ENCODE peak calls at places on chromosomes 4 and X, in nine cellular contexts. U, J, S, W, D, O, K, Y and H are unnamed samples.
A peak's percentile ranks its signal among the peaks of the same experiment; 100 is the strongest.

GRCh38 chr4:47465008-47465407 is 1.5 kb upstream of the COMMD8 start:
- DNase-seq in U (no peak), J (no peak), S (no peak), W (no peak), D (no peak), O (no peak), K (no peak), Y (no peak), H (no peak)

GRCh38 chr4:145299380-145300076 is 119.1 kb upstream of the OTUD4 start:
- DNase-seq in U (no peak), J (peak; percentile 98), S (no peak), W (no peak), D (no peak), O (no peak), K (no peak), Y (peak; percentile 64), H (no peak)

GRCh38 chr4:1754336-1754735 is 33.0 kb downstream of the TACC3 start:
- DNase-seq in U (no peak), J (no peak), S (no peak), W (no peak), D (no peak), O (no peak), K (no peak), Y (no peak), H (no peak)

GRCh38 chr4:30828290-30828926 is 108.2 kb downstream of the PCDH7 start:
- DNase-seq in U (no peak), J (no peak), S (no peak), W (no peak), D (no peak), O (no peak), K (no peak), Y (no peak), H (no peak)

GRCh38 chrX:4265036-4265435 is 551.6 kb upstream of the PRKX start:
- DNase-seq in U (no peak), J (no peak), S (no peak), W (no peak), D (no peak), O (no peak), K (no peak), Y (no peak), H (no peak)

GRCh38 chrX:78165425-78165824 is 26.0 kb upstream of the TAF9B start:
- DNase-seq in U (no peak), J (no peak), S (no peak), W (no peak), D (no peak), O (no peak), K (no peak), Y (no peak), H (no peak)

GRCh38 chrX:40300286-40300890 is 202.6 kb upstream of the BCOR start:
- DNase-seq in U (no peak), J (no peak), S (no peak), W (no peak), D (no peak), O (no peak), K (no peak), Y (no peak), H (no peak)

GRCh38 chr4:92387459-92388069 is 83.8 kb downstream of the GRID2 start:
- DNase-seq in U (no peak), J (peak; percentile 59), S (peak; percentile 14), W (no peak), D (peak; percentile 31), O (no peak), K (no peak), Y (no peak), H (no peak)

GRCh38 chrX:130694983-130695382 is 208.0 kb downstream of the ENOX2 start:
- DNase-seq in U (no peak), J (no peak), S (no peak), W (no peak), D (no peak), O (no peak), K (no peak), Y (no peak), H (no peak)

GRCh38 chr4:183987529-183987946 is 82.4 kb downstream of the STOX2 start:
- DNase-seq in U (peak; percentile 86), J (peak; percentile 94), S (peak; percentile 48), W (no peak), D (peak; percentile 60), O (peak; percentile 83), K (no peak), Y (no peak), H (peak; percentile 90)

GRCh38 chr4:183987987-183988392 is 82.9 kb downstream of the STOX2 start:
- DNase-seq in U (peak; percentile 77), J (peak; percentile 95), S (peak; percentile 25), W (no peak), D (peak; percentile 83), O (no peak), K (no peak), Y (no peak), H (peak; percentile 74)

GRCh38 chr4:183989931-183990330 is 84.8 kb downstream of the STOX2 start:
- DNase-seq in U (no peak), J (no peak), S (no peak), W (no peak), D (no peak), O (no peak), K (no peak), Y (no peak), H (no peak)

GRCh38 chr4:183989471-183989870 is 84.4 kb downstream of the STOX2 start:
- DNase-seq in U (no peak), J (peak; percentile 31), S (no peak), W (no peak), D (no peak), O (no peak), K (no peak), Y (no peak), H (no peak)

DNA sequence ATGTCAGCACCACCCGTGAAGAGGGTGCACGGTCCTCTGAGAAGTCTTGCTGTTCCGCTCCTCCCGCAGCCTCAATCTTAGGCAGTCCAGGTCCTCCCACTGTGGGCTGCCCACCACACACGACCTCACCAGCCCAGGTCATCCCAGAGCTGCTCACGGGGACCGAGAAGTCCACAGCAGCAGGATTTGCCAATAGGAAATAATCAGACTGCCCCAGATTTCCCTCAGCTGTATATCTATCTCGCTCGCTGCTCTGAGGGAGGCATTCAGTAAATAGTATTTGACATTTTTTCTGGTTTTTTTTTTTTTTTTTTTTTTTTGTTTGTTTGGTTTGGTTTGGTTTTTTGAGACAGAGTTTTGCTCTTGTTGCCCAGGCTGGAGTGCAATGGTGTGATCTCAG is 83.8 kb downstream of the STOX2 start:
- DNase-seq in U (no peak), J (no peak), S (no peak), W (no peak), D (no peak), O (no peak), K (no peak), Y (no peak), H (no peak)
- H3K4me3 ChIP-seq in U (peak overlapping the region; percentile 59), J (no peak overlapping the region), S (no peak overlapping the region), W (no peak overlapping the region), D (peak overlapping the region; percentile 7), O (no peak overlapping the region), K (no peak overlapping the region), Y (no peak overlapping the region), H (no peak overlapping the region)

GRCh38 chr4:83851261-83852084 is 315.6 kb downstream of the GPAT3 start:
- DNase-seq in U (no peak), J (peak; percentile 60), S (no peak), W (no peak), D (no peak), O (no peak), K (no peak), Y (no peak), H (no peak)
- H3K27ac ChIP-seq in U (no peak overlapping the region), J (peak overlapping the region; percentile 82), S (no peak overlapping the region), W (no peak overlapping the region), D (no peak overlapping the region), O (no peak overlapping the region), K (no peak overlapping the region), Y (no peak overlapping the region), H (no peak overlapping the region)

DNA sequence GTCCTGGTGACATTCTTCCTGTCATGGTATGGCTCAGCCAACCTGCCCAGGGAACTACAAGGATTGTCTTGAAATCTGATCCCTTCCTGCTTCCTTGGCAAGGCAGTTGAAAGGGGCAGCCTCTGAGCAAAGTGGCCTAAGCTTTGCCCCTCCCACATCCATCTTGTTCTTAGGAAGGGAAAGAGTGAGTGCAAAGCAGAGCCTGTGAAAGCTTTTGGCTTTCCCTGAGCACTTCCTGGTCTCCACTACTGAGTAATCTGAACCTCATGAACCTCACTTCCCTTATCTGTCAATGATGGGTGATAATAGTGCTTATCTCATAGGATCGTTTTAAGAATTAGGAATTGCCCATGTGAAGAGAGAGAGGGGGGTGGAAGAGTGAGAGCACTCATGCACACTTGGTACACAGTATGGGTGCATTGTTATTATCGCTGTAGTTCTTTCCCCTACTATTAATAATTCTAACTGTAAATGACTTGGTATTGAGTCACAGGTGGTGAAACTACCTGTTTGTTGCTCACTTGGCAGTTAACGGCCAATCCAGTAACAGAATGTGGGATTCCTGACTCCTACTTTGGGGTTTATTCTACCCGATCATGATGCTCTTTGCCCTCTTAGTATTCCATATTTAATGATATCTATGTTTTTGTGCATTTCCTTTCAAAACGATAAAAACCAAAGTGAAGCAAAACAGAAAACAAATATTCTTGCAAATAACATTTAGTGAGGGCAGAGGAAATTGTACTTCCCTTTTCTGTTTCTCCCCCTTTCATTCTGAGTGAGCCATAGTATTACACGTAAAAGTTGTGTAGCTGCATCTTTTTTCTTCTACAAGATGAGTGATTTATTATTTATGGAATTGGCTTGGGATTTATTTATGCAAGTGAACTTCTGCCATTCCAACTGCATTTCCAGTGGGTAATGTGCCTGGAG is 109.6 kb downstream of the AFF2 start:
- DNase-seq in U (no peak), J (no peak), S (no peak), W (no peak), D (peak; percentile 9), O (no peak), K (no peak), Y (no peak), H (no peak)
- H3K4me3 ChIP-seq in U (no peak overlapping the region), J (no peak overlapping the region), S (no peak overlapping the region), W (no peak overlapping the region), D (no peak overlapping the region), O (no peak overlapping the region), K (no peak overlapping the region), Y (no peak overlapping the region), H (no peak overlapping the region)

GRCh38 chr4:139082750-139083532 is 67.4 kb downstream of the NOCT start:
- DNase-seq in U (peak; percentile 96), J (peak; percentile 98), S (peak; percentile 96), W (peak; percentile 90), D (peak; percentile 93), O (peak; percentile 96), K (peak; percentile 98), Y (peak; percentile 86), H (peak; percentile 96)

GRCh38 chr4:139084425-139085093 is 69.0 kb downstream of the NOCT start:
- DNase-seq in U (no peak), J (no peak), S (no peak), W (no peak), D (no peak), O (no peak), K (peak; percentile 97), Y (no peak), H (no peak)

GRCh38 chr4:139083533-139084424 is 68.2 kb downstream of the NOCT start:
- DNase-seq in U (peak; percentile 96), J (peak; percentile 94), S (peak; percentile 91), W (peak; percentile 89), D (peak; percentile 87), O (peak; percentile 95), K (peak; percentile 94), Y (peak; percentile 84), H (peak; percentile 94)

GRCh38 chr4:139085141-139085540 is 69.6 kb downstream of the NOCT start:
- DNase-seq in U (no peak), J (peak; percentile 57), S (no peak), W (no peak), D (no peak), O (no peak), K (no peak), Y (no peak), H (no peak)
- H3K27ac ChIP-seq in U (peak overlapping the region; percentile 98), J (peak overlapping the region; percentile 95), S (peak overlapping the region; percentile 94), W (peak overlapping the region; percentile 96), D (no peak overlapping the region), O (peak overlapping the region; percentile 96), K (peak overlapping the region; percentile 96), Y (peak overlapping the region; percentile 96), H (no peak overlapping the region)